ENCODE peak calls at places on chromosome 16, in four cellular contexts. I, D, Y and Q are unnamed samples.
A peak's percentile ranks its signal among the peaks of the same experiment; 100 is the strongest.

GRCh38 chr16:48050871-48051270 is 104.9 kb downstream of the ABCC12 start:
- DNase-seq in Y (no peak), D (no peak), I (no peak), Q (no peak)

GRCh38 chr16:85239871-85240270 is 127.6 kb upstream of the CIBAR2 start:
- DNase-seq in I (no peak), D (no peak), Y (no peak), Q (no peak)

GRCh38 chr16:89444151-89444723 is 46.1 kb downstream of the ANKRD11 start:
- DNase-seq in Y (no peak), D (peak; percentile 13), I (no peak), Q (no peak)

GRCh38 chr16:56708418-56708817 is 21.5 kb upstream of the NUP93 start:
- DNase-seq in D (no peak), I (no peak), Y (no peak), Q (no peak)

GRCh38 chr16:85520853-85521736 is 92.0 kb upstream of the GSE1 start:
- DNase-seq in D (peak; percentile 70), Y (no peak), I (no peak), Q (no peak)

GRCh38 chr16:18942069-18942468 is 15.9 kb upstream of the SMG1 start:
- DNase-seq in Y (no peak), I (no peak), D (no peak), Q (no peak)

GRCh38 chr16:1929578-1930337 is 11.5 kb upstream of the HS3ST6 start:
- DNase-seq in I (peak; percentile 62), Y (peak; percentile 57), D (peak; percentile 51), Q (peak; percentile 86)

GRCh38 chr16:57994778-57995177 is 5.7 kb downstream of the ZNF319 start:
- DNase-seq in D (peak; percentile 28), Y (no peak), I (no peak), Q (no peak)

GRCh38 chr16:28140788-28141618 is 70.8 kb downstream of the XPO6 start:
- DNase-seq in I (no peak), Y (no peak), D (no peak), Q (no peak)

GRCh38 chr16:24977673-24978065 is 37.5 kb downstream of the ARHGAP17 start:
- DNase-seq in I (no peak), Y (no peak), D (no peak), Q (no peak)

GRCh38 chr16:50275428-50276127 is 9.2 kb downstream of the ADCY7 start:
- DNase-seq in Y (no peak), D (no peak), I (no peak), Q (no peak)

GRCh38 chr16:29231231-29231630 is 175.3 kb downstream of the NPIPB11 start:
- DNase-seq in Y (no peak), I (no peak), D (no peak), Q (no peak)

GRCh38 chr16:28067604-28068382 is 4.3 kb upstream of the GSG1L start:
- DNase-seq in D (no peak), Y (no peak), I (no peak), Q (no peak)

GRCh38 chr16:4089251-4089810 is 26.9 kb downstream of the ADCY9 start:
- DNase-seq in D (no peak), I (no peak), Y (no peak), Q (no peak)

GRCh38 chr16:62283-62682 is 8.7 kb downstream of the SNRNP25 start:
- DNase-seq in I (no peak), Y (no peak), D (no peak), Q (no peak)